ENCODE peak calls at places on chromosome 15, in ten cellular contexts. B is tibial nerve, P is ovary, Y is A549, S is HCT116, W is transverse colon, C is heart left ventricle, M is sigmoid colon, Q is K562, Z is stomach. F is an unnamed sample. For H3K4me1 and H3K9me3, the result is how much of the 10 kb centered on the place peaks cover.

GRCh38 chr15:64740361-64741170 is 34.8 kb downstream of the RBPMS2 start:
- DNase-seq in M (peak), C (peak), Q (peak), Y (peak), S (no peak), B (peak), Z (no peak), P (peak), W (peak), F (no peak)

GRCh38 chr15:70336425-70337009 is 238.8 kb upstream of the TLE3 start:
- DNase-seq in C (no peak), W (no peak), M (no peak), Z (no peak), Y (no peak), S (no peak), P (no peak), B (no peak), Q (no peak), F (no peak)

GRCh38 chr15:35437157-35437556 is 108.8 kb downstream of the DPH6 start:
- DNase-seq in Q (no peak), S (peak), W (no peak), Y (no peak), Z (no peak), B (no peak), C (no peak), P (no peak), M (no peak), F (no peak)

GRCh38 chr15:52227456-52227855 is 36.3 kb upstream of the GNB5 start:
- DNase-seq in Z (peak), W (peak), Q (peak), P (peak), S (peak), C (peak), B (peak), Y (peak), M (peak), F (peak)

GRCh38 chr15:101024709-101025108 is 105.6 kb downstream of the LRRK1 start:
- DNase-seq in S (no peak), Z (peak), B (no peak), M (peak), W (peak), Q (no peak), P (no peak), Y (no peak), C (no peak), F (no peak)

GRCh38 chr15:73899197-73900128 is 26.1 kb downstream of the TBC1D21 start:
- DNase-seq in S (no peak), Y (no peak), Z (no peak), B (no peak), P (no peak), W (no peak), C (no peak), Q (no peak), M (no peak), F (peak)

GRCh38 chr15:58564967-58565366 is 133.2 kb downstream of the LIPC start:
- DNase-seq in B (no peak), Q (no peak), Y (no peak), C (no peak), M (no peak), P (no peak), W (no peak), Z (no peak), S (no peak), F (peak)

GRCh38 chr15:64552281-64552948 is 92.0 kb downstream of the ZNF609 start:
- DNase-seq in S (no peak), Q (no peak), M (no peak), C (no peak), Z (no peak), P (no peak), B (no peak), W (no peak), Y (no peak), F (no peak)

GRCh38 chr15:45648521-45649200 is 13.8 kb downstream of the SQOR start:
- DNase-seq in C (no peak), Y (peak), M (no peak), S (peak), B (no peak), Z (peak), P (no peak), Q (no peak), W (no peak), F (peak)

GRCh38 chr15:89898628-89899302 is 5.0 kb upstream of the AP3S2 start:
- DNase-seq in Q (peak), B (no peak), W (peak), M (no peak), P (no peak), Y (peak), S (peak), Z (peak), C (no peak), F (peak)

GRCh38 chr15:89893027-89893426 is 767 bp downstream of the AP3S2 start:
- DNase-seq in P (no peak), Q (no peak), Y (no peak), Z (no peak), C (no peak), M (no peak), B (no peak), S (no peak), W (no peak), F (no peak)

GRCh38 chr15:89899303-89899946 is 5.6 kb upstream of the AP3S2 start:
- DNase-seq in Y (no peak), M (no peak), P (no peak), B (no peak), W (no peak), C (no peak), Z (no peak), S (no peak), Q (no peak), F (no peak)

GRCh38 chr15:89898146-89898545 is 4.4 kb upstream of the AP3S2 start:
- DNase-seq in S (no peak), P (no peak), Q (no peak), Z (no peak), Y (no peak), C (no peak), W (no peak), M (no peak), B (no peak), F (no peak)

DNA sequence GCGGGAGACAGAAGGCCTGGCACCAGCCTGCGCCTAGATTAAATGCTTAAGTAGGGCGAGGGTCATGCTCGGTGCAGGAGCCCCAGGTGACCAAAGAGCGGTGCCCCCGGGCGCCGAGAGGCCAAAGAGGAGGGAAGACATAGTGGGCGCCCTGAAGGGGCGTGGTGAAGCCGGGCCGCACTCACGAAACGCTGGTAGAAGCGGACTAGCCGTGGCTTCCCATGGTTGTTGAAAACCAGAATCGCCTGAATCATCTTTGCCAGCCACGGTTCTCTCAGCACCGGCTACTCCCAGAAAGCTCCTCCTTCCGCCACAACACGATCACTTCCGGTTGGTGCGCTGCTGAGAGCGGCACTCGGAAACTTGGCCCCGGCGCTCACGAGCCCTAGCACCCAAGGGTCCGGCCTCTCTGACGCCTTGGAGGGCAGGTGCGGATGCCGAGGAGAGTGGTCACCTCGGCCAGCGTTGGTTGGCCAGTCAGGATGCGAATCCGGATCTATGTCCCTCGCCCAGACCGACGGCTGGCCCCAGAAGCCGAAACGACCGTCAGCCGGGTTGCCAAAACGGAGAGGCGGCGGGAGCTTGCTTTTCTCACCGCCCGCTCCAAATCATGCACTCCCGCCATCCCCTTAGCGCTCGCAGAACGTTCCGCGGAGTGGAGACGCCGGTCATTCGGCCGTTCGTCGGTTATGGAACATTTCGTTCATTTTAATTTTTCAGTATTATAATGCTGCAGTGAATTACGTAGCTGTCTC is at the start of gene AP3S2:
- DNase-seq in Y (peak), Z (peak), C (peak), B (peak), S (peak), W (peak), Q (peak), P (peak), M (peak), F (peak)
- TF ChIP-seq POLR2A in Y (peak), Z (peak), C (no peak), B (peak), S (no peak), W (peak), Q (peak), P (peak), M (peak), F (peak)

GRCh38 chr15:41969851-41970431 is 2.4 kb downstream of the EHD4 start:
- DNase-seq in B (no peak), Q (no peak), M (no peak), Z (peak), C (no peak), Y (no peak), S (no peak), W (peak), P (no peak), F (peak)
- H3K4me1 ChIP-seq in B (under half), Q (under half), M (under half), Z (half or more), C (half or more), Y (under half), S (under half), W (under half), P (under half), F (under half)

DNA sequence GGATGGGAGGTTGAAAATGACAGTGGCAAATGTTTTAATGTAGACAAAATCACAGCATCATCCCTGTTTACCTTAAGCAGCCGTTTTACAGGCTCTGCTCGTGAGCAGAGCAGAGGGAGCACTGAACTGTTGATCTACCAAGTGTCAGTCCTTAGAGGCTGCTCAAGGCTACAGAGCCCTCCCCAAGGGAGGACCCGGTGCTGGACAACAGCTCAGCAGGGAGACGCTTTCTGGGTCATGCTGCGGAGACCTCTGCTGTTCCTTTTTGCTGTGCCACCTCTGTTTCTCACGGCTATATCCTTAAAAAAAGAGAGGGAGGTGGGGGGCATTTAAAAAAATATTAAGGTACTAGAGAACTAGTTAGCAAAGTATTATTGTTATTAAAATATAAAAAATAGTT is 400.2 kb downstream of the GABRB3 start:
- DNase-seq in Q (no peak), S (no peak), Z (no peak), B (no peak), C (no peak), Y (no peak), W (no peak), M (no peak), P (no peak), F (no peak)
- H3K9me3 ChIP-seq in Q (under half), S (under half), Z (under half), B (under half), C (under half), Y (under half), W (under half), M (under half), P (under half), F (under half)

DNA sequence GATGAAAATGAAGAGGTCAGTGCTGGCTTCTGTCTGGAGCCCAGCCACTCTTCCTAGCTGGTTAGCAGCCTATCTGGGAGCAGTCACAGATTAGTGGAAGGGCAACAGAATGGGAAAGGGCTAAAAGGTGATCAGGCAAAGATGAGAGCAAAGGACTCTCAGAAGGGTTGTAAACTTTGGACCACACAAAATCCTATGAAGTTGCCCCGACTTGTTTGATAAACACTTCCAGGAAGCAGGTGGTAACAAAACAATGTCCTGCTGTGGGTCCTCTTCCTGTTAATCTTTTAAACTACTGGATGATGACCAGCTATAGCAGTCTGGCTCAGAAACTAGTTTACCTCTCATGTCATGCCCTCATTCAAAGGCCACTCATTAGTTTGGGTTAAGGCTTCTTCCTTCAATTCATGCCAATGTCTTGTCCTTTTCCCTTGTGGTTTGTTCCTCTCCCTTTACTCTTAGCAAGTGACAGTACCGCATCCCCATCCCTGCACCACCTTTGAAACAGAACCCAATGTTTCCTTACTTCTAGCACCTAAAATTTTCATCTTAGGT is 19.2 kb downstream of the POLG start:
- DNase-seq in W (no peak), M (no peak), C (no peak), P (no peak), Y (no peak), Q (no peak), S (no peak), Z (no peak), B (no peak), F (no peak)
- TF ChIP-seq POLR2A in W (no peak), M (no peak), C (no peak), P (no peak), Y (no peak), Q (peak), S (no peak), Z (no peak), B (no peak), F (no peak)

GRCh38 chr15:57506422-57506821 is 85.3 kb upstream of the MYZAP start:
- DNase-seq in P (no peak), M (no peak), S (no peak), C (no peak), Y (no peak), W (no peak), Z (no peak), B (no peak), Q (peak), F (no peak)

GRCh38 chr15:57504599-57504940 is 87.1 kb upstream of the MYZAP start:
- DNase-seq in Q (no peak), B (no peak), S (no peak), Y (no peak), W (no peak), P (no peak), C (no peak), M (no peak), Z (no peak), F (no peak)

GRCh38 chr15:57505056-57505713 is 86.5 kb upstream of the MYZAP start:
- DNase-seq in M (no peak), W (no peak), Q (no peak), C (no peak), S (no peak), Z (peak), Y (no peak), B (no peak), P (no peak), F (no peak)

GRCh38 chr15:57507111-57507510 is 84.6 kb upstream of the MYZAP start:
- DNase-seq in Q (no peak), S (no peak), W (no peak), P (no peak), B (no peak), M (no peak), C (no peak), Y (no peak), Z (no peak), F (no peak)

GRCh38 chr15:57505949-57506391 is 85.7 kb upstream of the MYZAP start:
- DNase-seq in S (no peak), Z (peak), B (no peak), Y (no peak), M (no peak), Q (no peak), W (peak), P (peak), C (peak), F (no peak)
- H3K4me1 ChIP-seq in S (under half), Z (half or more), B (under half), Y (under half), M (under half), Q (under half), W (under half), P (under half), C (half or more), F (under half)

GRCh38 chr15:25208735-25209134 is 230.1 kb downstream of the UBE3A start:
- DNase-seq in B (no peak), W (no peak), P (no peak), Z (no peak), S (no peak), Y (no peak), Q (peak), C (no peak), M (no peak), F (no peak)

DNA sequence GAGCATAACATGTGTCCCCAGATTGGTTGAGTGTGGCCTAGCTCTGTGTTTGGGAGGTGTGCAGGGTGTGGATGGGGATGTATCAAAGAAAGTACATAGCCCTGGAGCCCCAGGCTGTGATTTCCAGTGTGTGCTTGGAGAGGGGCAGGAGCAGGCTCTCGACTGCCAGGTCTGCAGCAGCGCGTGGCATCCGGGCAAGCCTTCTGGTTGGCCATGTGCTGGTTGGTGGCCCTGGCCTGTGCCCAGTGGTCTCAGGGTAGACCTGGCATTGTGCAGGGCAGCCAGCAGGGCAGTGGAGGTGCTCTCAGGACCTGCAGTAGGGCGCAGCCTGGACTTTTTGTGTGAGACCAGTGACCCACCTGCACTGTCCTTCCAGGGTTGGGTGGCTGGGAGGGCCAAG is 231.5 kb downstream of the UBE3A start:
- DNase-seq in W (no peak), P (no peak), Y (no peak), C (no peak), Z (no peak), S (no peak), Q (no peak), M (no peak), B (no peak), F (no peak)
- H3K9me3 ChIP-seq in W (under half), P (under half), Y (under half), C (under half), Z (half or more), S (under half), Q (under half), M (under half), B (under half), F (under half)

GRCh38 chr15:99250494-99251435 is 516 bp upstream of the LRRC28 start:
- DNase-seq in Z (peak), P (peak), C (peak), B (peak), Y (peak), Q (peak), M (peak), W (peak), S (peak), F (peak)
- TF ChIP-seq POLR2A in Z (peak), P (peak), C (no peak), B (peak), Y (peak), Q (peak), M (peak), W (peak), S (no peak), F (peak)

GRCh38 chr15:67168694-67169093 is 85.8 kb downstream of the AAGAB start:
- DNase-seq in W (no peak), Q (no peak), M (no peak), S (no peak), Z (no peak), B (no peak), C (no peak), P (peak), Y (no peak), F (no peak)
- H3K4me1 ChIP-seq in W (under half), Q (under half), M (under half), S (half or more), Z (under half), B (under half), C (under half), P (under half), Y (half or more), F (under half)

GRCh38 chr15:25244731-25245585 is 193.9 kb downstream of the UBE3A start:
- DNase-seq in P (peak), Q (no peak), B (no peak), Y (no peak), W (peak), M (no peak), Z (peak), S (no peak), C (peak), F (peak)
- H3K9me3 ChIP-seq in P (under half), Q (under half), B (under half), Y (under half), W (under half), M (under half), Z (half or more), S (under half), C (under half), F (under half)

GRCh38 chr15:41660235-41661077 is at the start of gene MGA:
- DNase-seq in S (peak), Q (peak), M (peak), B (peak), Y (peak), Z (peak), W (peak), C (peak), P (peak), F (peak)
- TF ChIP-seq POLR2A in S (peak), Q (peak), M (no peak), B (no peak), Y (no peak), Z (no peak), W (peak), C (no peak), P (peak), F (peak)